ENCODE peak calls at places on chromosomes 12 and 14, in four cellular contexts. One of them, this sample, is unnamed.

GRCh38 chr12:90366286-90366685 is 588.7 kb downstream of the CCER1 start:
- DNase-seq in OCI-LY7: no peak
- DNase-seq in fibroblast of mammary gland: peak; percentile 68
- DNase-seq in choroid plexus epithelial cell: peak; percentile 41
- DNase-seq in this sample: peak; percentile 16

GRCh38 chr14:52073251-52073650 is 4.4 kb upstream of the NID2 start:
- DNase-seq in OCI-LY7: no peak
- DNase-seq in fibroblast of mammary gland: no peak
- DNase-seq in choroid plexus epithelial cell: peak; percentile 81
- DNase-seq in this sample: no peak

GRCh38 chr14:91847693-91848092 is 19.6 kb downstream of the TC2N start:
- DNase-seq in OCI-LY7: no peak
- DNase-seq in fibroblast of mammary gland: no peak
- DNase-seq in choroid plexus epithelial cell: no peak
- DNase-seq in this sample: no peak

GRCh38 chr12:124862768-124863408 is 776 bp downstream of the SCARB1 start:
- DNase-seq in OCI-LY7: peak; percentile 69
- DNase-seq in fibroblast of mammary gland: peak; percentile 27
- DNase-seq in choroid plexus epithelial cell: peak; percentile 65
- DNase-seq in this sample: no peak

GRCh38 chr12:68559984-68560822 is 50.5 kb upstream of the RAP1B start:
- DNase-seq in OCI-LY7: no peak
- DNase-seq in fibroblast of mammary gland: no peak
- DNase-seq in choroid plexus epithelial cell: peak; percentile 62
- DNase-seq in this sample: no peak

GRCh38 chr14:44316647-44317432 is 190.2 kb downstream of the FSCB start:
- DNase-seq in OCI-LY7: no peak
- DNase-seq in fibroblast of mammary gland: peak; percentile 91
- DNase-seq in choroid plexus epithelial cell: peak; percentile 54
- DNase-seq in this sample: no peak

GRCh38 chr14:103628221-103628683 is 759 bp upstream of the KLC1 start:
- DNase-seq in OCI-LY7: peak; percentile 28
- DNase-seq in fibroblast of mammary gland: peak; percentile 81
- DNase-seq in choroid plexus epithelial cell: peak; percentile 70
- DNase-seq in this sample: no peak

GRCh38 chr12:125331342-125332052 is 266.3 kb downstream of the AACS start:
- DNase-seq in OCI-LY7: no peak
- DNase-seq in fibroblast of mammary gland: no peak
- DNase-seq in choroid plexus epithelial cell: peak; percentile 1
- DNase-seq in this sample: no peak

GRCh38 chr14:55129086-55129427 is at the start of gene LGALS3:
- DNase-seq in OCI-LY7: no peak
- DNase-seq in fibroblast of mammary gland: peak; percentile 53
- DNase-seq in choroid plexus epithelial cell: peak; percentile 62
- DNase-seq in this sample: no peak

GRCh38 chr14:100855256-100855930 is 29.5 kb downstream of the MEG3 start:
- DNase-seq in OCI-LY7: no peak
- DNase-seq in fibroblast of mammary gland: no peak
- DNase-seq in choroid plexus epithelial cell: no peak
- DNase-seq in this sample: no peak

GRCh38 chr12:90896164-90896563 is 58.8 kb downstream of the CCER1 start:
- DNase-seq in OCI-LY7: no peak
- DNase-seq in fibroblast of mammary gland: peak; percentile 83
- DNase-seq in choroid plexus epithelial cell: peak; percentile 83
- DNase-seq in this sample: peak; percentile 77

GRCh38 chr12:47437570-47437969 is 268.3 kb downstream of the RPAP3 start:
- DNase-seq in OCI-LY7: no peak
- DNase-seq in fibroblast of mammary gland: no peak
- DNase-seq in choroid plexus epithelial cell: no peak
- DNase-seq in this sample: no peak

GRCh38 chr12:46264057-46264456 is 4.8 kb downstream of the SLC38A1 start:
- DNase-seq in OCI-LY7: no peak
- DNase-seq in fibroblast of mammary gland: peak; percentile 47
- DNase-seq in choroid plexus epithelial cell: peak; percentile 89
- DNase-seq in this sample: peak; percentile 36

GRCh38 chr12:121789800-121790748 is 3.4 kb downstream of the RHOF start:
- DNase-seq in OCI-LY7: peak; percentile 93
- DNase-seq in fibroblast of mammary gland: no peak
- DNase-seq in choroid plexus epithelial cell: no peak
- DNase-seq in this sample: no peak

GRCh38 chr12:106760184-106760531 is 14.3 kb upstream of the RIC8B start:
- DNase-seq in OCI-LY7: peak; percentile 95
- DNase-seq in fibroblast of mammary gland: peak; percentile 25
- DNase-seq in choroid plexus epithelial cell: peak; percentile 57
- DNase-seq in this sample: no peak

GRCh38 chr14:90830931-90831701 is 14.9 kb upstream of the TTC7B start:
- DNase-seq in OCI-LY7: no peak
- DNase-seq in fibroblast of mammary gland: no peak
- DNase-seq in choroid plexus epithelial cell: no peak
- DNase-seq in this sample: no peak

GRCh38 chr12:79174656-79175055 is 310.1 kb downstream of the SYT1 start:
- DNase-seq in OCI-LY7: peak; percentile 4
- DNase-seq in fibroblast of mammary gland: peak; percentile 74
- DNase-seq in choroid plexus epithelial cell: peak; percentile 88
- DNase-seq in this sample: no peak

GRCh38 chr12:503111-503761 is 43.5 kb downstream of the B4GALNT3 start:
- DNase-seq in OCI-LY7: no peak
- DNase-seq in fibroblast of mammary gland: no peak
- DNase-seq in choroid plexus epithelial cell: no peak
- DNase-seq in this sample: no peak

GRCh38 chr12:75979181-75979580 is 52.4 kb downstream of the PHLDA1 start:
- DNase-seq in OCI-LY7: no peak
- DNase-seq in fibroblast of mammary gland: peak; percentile 60
- DNase-seq in choroid plexus epithelial cell: peak; percentile 50
- DNase-seq in this sample: no peak

GRCh38 chr14:89849931-89850330 is 104.6 kb downstream of the EFCAB11 start:
- DNase-seq in OCI-LY7: no peak
- DNase-seq in fibroblast of mammary gland: peak; percentile 50
- DNase-seq in choroid plexus epithelial cell: peak; percentile 86
- DNase-seq in this sample: no peak

GRCh38 chr12:23950775-23951391 is 1.4 kb upstream of the SOX5 start:
- DNase-seq in OCI-LY7: no peak
- DNase-seq in fibroblast of mammary gland: peak; percentile 19
- DNase-seq in choroid plexus epithelial cell: peak; percentile 16
- DNase-seq in this sample: no peak

GRCh38 chr12:1795221-1795784 is 25.1 kb upstream of the LRTM2 start:
- DNase-seq in OCI-LY7: peak; percentile 14
- DNase-seq in fibroblast of mammary gland: no peak
- DNase-seq in choroid plexus epithelial cell: no peak
- DNase-seq in this sample: no peak

GRCh38 chr12:34604631-34605509 is 582.6 kb downstream of the ALG10 start:
- DNase-seq in OCI-LY7: no peak
- DNase-seq in fibroblast of mammary gland: no peak
- DNase-seq in choroid plexus epithelial cell: no peak
- DNase-seq in this sample: no peak

GRCh38 chr14:93984070-93984469 is 7.7 kb upstream of the ASB2 start:
- DNase-seq in OCI-LY7: no peak
- DNase-seq in fibroblast of mammary gland: no peak
- DNase-seq in choroid plexus epithelial cell: no peak
- DNase-seq in this sample: peak; percentile 33

GRCh38 chr14:102732924-102733323 is 44.3 kb upstream of the TRAF3 start:
- DNase-seq in OCI-LY7: no peak
- DNase-seq in fibroblast of mammary gland: no peak
- DNase-seq in choroid plexus epithelial cell: no peak
- DNase-seq in this sample: no peak

GRCh38 chr12:103632554-103633216 is 45.6 kb downstream of the STAB2 start:
- DNase-seq in OCI-LY7: peak; percentile 70
- DNase-seq in fibroblast of mammary gland: peak; percentile 58
- DNase-seq in choroid plexus epithelial cell: peak; percentile 75
- DNase-seq in this sample: no peak
- TF ChIP-seq CTCF in OCI-LY7: peak; percentile 99
- TF ChIP-seq CTCF in fibroblast of mammary gland: peak; percentile 99
- TF ChIP-seq CTCF in choroid plexus epithelial cell: peak; percentile 98
- TF ChIP-seq CTCF in this sample: peak; percentile 91

GRCh38 chr14:22011243-22011642 is 337.6 kb upstream of the OR4E1 start:
- DNase-seq in OCI-LY7: no peak
- DNase-seq in fibroblast of mammary gland: no peak
- DNase-seq in choroid plexus epithelial cell: no peak
- DNase-seq in this sample: no peak

GRCh38 chr14:22010532-22011242 is 337.1 kb upstream of the OR4E1 start:
- DNase-seq in OCI-LY7: no peak
- DNase-seq in fibroblast of mammary gland: no peak
- DNase-seq in choroid plexus epithelial cell: no peak
- DNase-seq in this sample: no peak

GRCh38 chr14:22008098-22008412 is 334.4 kb upstream of the OR4E1 start:
- DNase-seq in OCI-LY7: no peak
- DNase-seq in fibroblast of mammary gland: no peak
- DNase-seq in choroid plexus epithelial cell: no peak
- DNase-seq in this sample: no peak

GRCh38 chr14:22008766-22009165 is 335.1 kb upstream of the OR4E1 start:
- DNase-seq in OCI-LY7: no peak
- DNase-seq in fibroblast of mammary gland: no peak
- DNase-seq in choroid plexus epithelial cell: no peak
- DNase-seq in this sample: no peak

DNA sequence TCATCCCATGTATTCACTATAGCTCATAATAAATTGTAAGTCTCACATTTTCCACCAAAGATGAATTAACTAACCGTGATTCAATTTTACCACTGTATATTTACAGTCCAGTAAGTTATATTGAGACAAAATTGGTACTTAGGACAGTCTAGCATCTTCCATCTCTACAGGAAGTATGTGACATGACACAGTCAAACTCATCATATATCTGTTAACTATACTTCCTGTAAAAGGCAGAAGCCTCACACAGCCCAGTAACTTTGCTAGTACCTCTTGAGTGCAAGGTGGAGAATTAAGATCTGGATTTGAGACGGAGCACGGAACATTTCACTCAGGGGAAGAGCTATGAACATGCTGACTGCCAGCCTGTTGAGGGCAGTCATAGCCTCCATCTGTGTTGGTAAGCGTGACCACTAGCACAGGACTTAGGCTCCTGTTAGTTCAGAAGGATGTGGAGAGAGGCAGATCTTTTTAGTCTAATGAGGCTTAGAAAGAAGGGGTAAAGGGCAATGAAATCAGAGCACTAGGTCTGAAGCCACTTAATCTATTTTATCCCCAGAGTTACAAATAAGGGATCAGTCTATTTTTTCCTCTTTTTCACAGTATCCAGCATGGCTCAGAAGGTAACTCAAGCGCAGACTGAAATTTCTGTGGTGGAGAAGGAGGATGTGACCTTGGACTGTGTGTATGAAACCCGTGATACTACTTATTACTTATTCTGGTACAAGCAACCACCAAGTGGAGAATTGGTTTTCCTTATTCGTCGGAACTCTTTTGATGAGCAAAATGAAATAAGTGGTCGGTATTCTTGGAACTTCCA is 333.9 kb upstream of the OR4E1 start:
- DNase-seq in OCI-LY7: no peak
- DNase-seq in fibroblast of mammary gland: no peak
- DNase-seq in choroid plexus epithelial cell: no peak
- DNase-seq in this sample: no peak
- H3K4me3 ChIP-seq in OCI-LY7: no peak overlapping the region
- H3K4me3 ChIP-seq in fibroblast of mammary gland: no peak overlapping the region
- H3K4me3 ChIP-seq in choroid plexus epithelial cell: no peak overlapping the region
- H3K4me3 ChIP-seq in this sample: no peak overlapping the region

GRCh38 chr12:105385141-105385540 is 54.6 kb downstream of the C12orf75 start:
- DNase-seq in OCI-LY7: no peak
- DNase-seq in fibroblast of mammary gland: peak; percentile 48
- DNase-seq in choroid plexus epithelial cell: peak; percentile 58
- DNase-seq in this sample: peak; percentile 69

GRCh38 chr12:105384220-105384619 is 53.7 kb downstream of the C12orf75 start:
- DNase-seq in OCI-LY7: no peak
- DNase-seq in fibroblast of mammary gland: no peak
- DNase-seq in choroid plexus epithelial cell: no peak
- DNase-seq in this sample: no peak

GRCh38 chr12:105378821-105379400 is 48.4 kb downstream of the C12orf75 start:
- DNase-seq in OCI-LY7: peak; percentile 21
- DNase-seq in fibroblast of mammary gland: peak; percentile 17
- DNase-seq in choroid plexus epithelial cell: peak; percentile 40
- DNase-seq in this sample: no peak

GRCh38 chr12:105386431-105386830 is 55.9 kb downstream of the C12orf75 start:
- DNase-seq in OCI-LY7: no peak
- DNase-seq in fibroblast of mammary gland: no peak
- DNase-seq in choroid plexus epithelial cell: no peak
- DNase-seq in this sample: no peak

DNA sequence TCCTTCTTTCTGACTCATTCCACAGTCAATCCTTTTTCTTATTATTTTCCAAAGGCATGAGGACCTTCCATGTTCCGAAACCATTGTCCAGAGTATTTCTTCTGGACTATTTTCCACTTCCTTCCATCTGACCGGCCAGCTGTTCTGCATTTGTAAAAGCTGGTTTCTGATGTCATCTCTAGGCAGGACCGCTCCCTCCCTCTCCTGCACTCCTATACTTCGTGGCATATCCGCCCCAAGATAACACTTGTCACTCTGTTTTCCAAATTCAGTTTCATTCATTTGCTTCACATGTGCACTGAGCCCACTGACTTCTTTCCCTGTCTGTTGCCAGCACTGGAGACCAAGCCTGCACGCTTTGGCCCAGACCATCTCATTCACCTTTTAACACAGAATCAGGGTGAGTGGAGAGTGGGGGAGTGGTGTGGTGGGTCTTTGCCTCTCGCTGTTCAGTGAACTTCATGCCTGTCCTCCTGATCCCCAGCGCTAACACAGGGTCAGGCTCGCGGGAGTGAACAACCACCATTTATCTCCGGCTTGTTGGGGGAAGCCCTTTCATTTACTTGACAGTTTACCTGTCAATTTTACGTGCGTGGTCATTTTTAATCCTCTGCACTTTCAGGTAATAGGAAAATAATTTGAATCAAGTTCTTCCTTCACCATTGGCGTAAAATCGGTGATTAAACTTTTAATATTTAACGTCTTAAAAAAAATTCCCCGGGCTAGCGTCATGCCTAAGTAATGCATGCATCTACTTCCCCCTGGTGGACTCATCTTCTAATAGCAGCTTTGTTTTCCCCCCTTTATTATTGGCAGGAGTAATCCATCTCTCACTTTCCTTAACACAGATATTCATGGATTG is 52.5 kb downstream of the C12orf75 start:
- DNase-seq in OCI-LY7: peak; percentile 75
- DNase-seq in fibroblast of mammary gland: peak; percentile 78
- DNase-seq in choroid plexus epithelial cell: peak; percentile 86
- DNase-seq in this sample: peak; percentile 21
- TF ChIP-seq CTCF in OCI-LY7: peak; percentile 97
- TF ChIP-seq CTCF in fibroblast of mammary gland: peak; percentile 82
- TF ChIP-seq CTCF in choroid plexus epithelial cell: peak; percentile 77
- TF ChIP-seq CTCF in this sample: peak; percentile 47

GRCh38 chr14:28121512-28122297 is 644.9 kb upstream of the FOXG1 start:
- DNase-seq in OCI-LY7: no peak
- DNase-seq in fibroblast of mammary gland: no peak
- DNase-seq in choroid plexus epithelial cell: no peak
- DNase-seq in this sample: no peak
- H3K4me3 ChIP-seq in OCI-LY7: no peak overlapping the region
- H3K4me3 ChIP-seq in fibroblast of mammary gland: no peak overlapping the region
- H3K4me3 ChIP-seq in choroid plexus epithelial cell: no peak overlapping the region
- H3K4me3 ChIP-seq in this sample: no peak overlapping the region